ENCODE peak calls at places on chromosomes 5 and 9, in nine cellular contexts. R is MV-4-11; B is putamen; F is A172; C is CD4-positive, CD25-positive, alpha-beta regulatory T cell; L is neural crest cell; E is HT-29; K is cardiac fibroblast; X is colonic mucosa. M is an unnamed sample.

GRCh38 chr5:74257645-74258328 is 382.7 kb downstream of the ENC1 start:
- DNase-seq in R (peak), B (no peak), F (no peak), C (no peak), L (no peak), E (peak), K (peak), X (peak), M (no peak)

GRCh38 chr5:139148306-139148705 is 49.9 kb downstream of the SIL1 start:
- DNase-seq in R (no peak), B (no peak), F (no peak), C (no peak), L (no peak), E (no peak), K (no peak), X (no peak), M (no peak)

GRCh38 chr9:107707915-107708441 is 218.4 kb upstream of the KLF4 start:
- DNase-seq in R (peak), B (no peak), F (peak), C (no peak), L (no peak), E (no peak), K (peak), X (no peak), M (no peak)

GRCh38 chr9:120625222-120625621 is 45.3 kb upstream of the CDK5RAP2 start:
- DNase-seq in R (no peak), B (no peak), F (peak), C (no peak), L (no peak), E (no peak), K (peak), X (no peak), M (no peak)

GRCh38 chr9:129962889-129963703 is 79.9 kb downstream of the FNBP1 start:
- DNase-seq in R (peak), B (no peak), F (peak), C (peak), L (no peak), E (peak), K (peak), X (peak), M (no peak)

GRCh38 chr5:140608730-140609520 is 24.1 kb downstream of the CD14 start:
- DNase-seq in R (peak), B (no peak), F (peak), C (peak), L (no peak), E (peak), K (peak), X (peak), M (no peak)

GRCh38 chr9:18368206-18368605 is 105.7 kb upstream of the ADAMTSL1 start:
- DNase-seq in R (no peak), B (no peak), F (no peak), C (no peak), L (no peak), E (no peak), K (no peak), X (no peak), M (no peak)

GRCh38 chr9:16337322-16338029 is 533.0 kb downstream of the BNC2 start:
- DNase-seq in R (no peak), B (no peak), F (peak), C (no peak), L (no peak), E (no peak), K (peak), X (no peak), M (no peak)

GRCh38 chr5:66987126-66987525 is 209.5 kb downstream of the CD180 start:
- DNase-seq in R (no peak), B (no peak), F (no peak), C (no peak), L (no peak), E (no peak), K (peak), X (no peak), M (no peak)

GRCh38 chr5:144598451-144599068 is 427.9 kb downstream of the KCTD16 start:
- DNase-seq in R (no peak), B (peak), F (no peak), C (no peak), L (no peak), E (no peak), K (no peak), X (no peak), M (no peak)